ENCODE peak calls at places on chromosomes 3 and 15, in five cellular contexts. G is fibroblast of lung; S is iPS DF 6.9; L is effector memory CD4-positive, alpha-beta T cell; A is psoas muscle. K is an unnamed sample. For H3K27me3, the result is how much of the 10 kb centered on the place peaks cover.

GRCh38 chr3:157938154-157938774 is 168.0 kb downstream of the SHOX2 start:
- DNase-seq in G (peak), S (no peak), L (no peak), A (no peak), K (no peak)

GRCh38 chr15:72197460-72198409 is at the start of gene GRAMD2A:
- DNase-seq in G (peak), S (no peak), L (no peak), A (peak), K (no peak)

GRCh38 chr3:182740710-182741109 is 52.6 kb upstream of the ATP11B start:
- DNase-seq in G (peak), S (no peak), L (no peak), A (no peak), K (no peak)

GRCh38 chr3:140342668-140343067 is 335.2 kb upstream of the TRIM42 start:
- DNase-seq in G (no peak), S (no peak), L (no peak), A (no peak), K (no peak)

GRCh38 chr3:124845406-124845805 is 41.8 kb downstream of the ITGB5 start:
- DNase-seq in G (peak), S (no peak), L (no peak), A (peak), K (no peak)

GRCh38 chr15:55993804-55994539 is 560 bp upstream of the NEDD4 start:
- DNase-seq in G (peak), S (no peak), L (no peak), A (no peak), K (no peak)

GRCh38 chr3:46708401-46709146 is 7.4 kb downstream of the TMIE start:
- DNase-seq in G (no peak), S (no peak), L (no peak), A (no peak), K (no peak)

GRCh38 chr15:45391746-45392711 is 13.7 kb upstream of the GATM start:
- DNase-seq in G (no peak), S (no peak), L (no peak), A (no peak), K (no peak)

GRCh38 chr3:4008205-4008604 is 209.0 kb downstream of the LRRN1 start:
- DNase-seq in G (no peak), S (no peak), L (no peak), A (no peak), K (no peak)

GRCh38 chr3:85270488-85270887 is 311.7 kb downstream of the CADM2 start:
- DNase-seq in G (no peak), S (no peak), L (no peak), A (no peak), K (no peak)

GRCh38 chr15:90564109-90564508 is 34.4 kb downstream of the CRTC3 start:
- DNase-seq in G (no peak), S (no peak), L (no peak), A (no peak), K (no peak)

GRCh38 chr15:43278869-43279268 is 12.1 kb upstream of the TGM5 start:
- DNase-seq in G (no peak), S (no peak), L (no peak), A (no peak), K (no peak)

DNA sequence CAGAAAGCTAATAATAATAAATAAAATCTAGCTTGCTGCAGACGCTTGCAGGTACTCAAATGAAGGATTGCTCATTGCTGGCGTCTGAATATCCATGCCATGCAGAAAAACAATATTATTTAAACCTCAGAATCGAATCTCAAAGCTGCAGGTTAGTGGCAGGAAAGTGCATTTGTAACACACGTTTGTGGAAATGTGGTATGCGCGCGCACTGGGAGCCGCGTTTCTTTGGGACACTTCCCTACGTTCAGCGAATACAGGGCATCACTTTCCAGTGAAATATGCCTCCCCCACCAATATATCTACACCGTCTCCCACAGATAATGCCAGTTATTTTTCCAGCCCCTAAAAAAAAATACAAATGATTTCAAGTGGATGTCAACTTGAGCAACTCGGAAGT is 37.1 kb downstream of the ZIC4 start:
- DNase-seq in G (no peak), S (no peak), L (no peak), A (no peak), K (no peak)
- H3K27me3 ChIP-seq in G (half or more), S (half or more), L (under half), A (half or more), K (under half)

GRCh38 chr15:99074446-99074845 is 30.4 kb upstream of the SYNM start:
- DNase-seq in G (no peak), S (no peak), L (no peak), A (no peak), K (no peak)

GRCh38 chr15:99071091-99071680 is 33.7 kb upstream of the SYNM start:
- DNase-seq in G (no peak), S (no peak), L (no peak), A (no peak), K (no peak)

GRCh38 chr15:99076109-99076508 is 28.8 kb upstream of the SYNM start:
- DNase-seq in G (no peak), S (no peak), L (no peak), A (no peak), K (no peak)

GRCh38 chr15:99073008-99073714 is 31.7 kb upstream of the SYNM start:
- DNase-seq in G (peak), S (no peak), L (no peak), A (no peak), K (no peak)

DNA sequence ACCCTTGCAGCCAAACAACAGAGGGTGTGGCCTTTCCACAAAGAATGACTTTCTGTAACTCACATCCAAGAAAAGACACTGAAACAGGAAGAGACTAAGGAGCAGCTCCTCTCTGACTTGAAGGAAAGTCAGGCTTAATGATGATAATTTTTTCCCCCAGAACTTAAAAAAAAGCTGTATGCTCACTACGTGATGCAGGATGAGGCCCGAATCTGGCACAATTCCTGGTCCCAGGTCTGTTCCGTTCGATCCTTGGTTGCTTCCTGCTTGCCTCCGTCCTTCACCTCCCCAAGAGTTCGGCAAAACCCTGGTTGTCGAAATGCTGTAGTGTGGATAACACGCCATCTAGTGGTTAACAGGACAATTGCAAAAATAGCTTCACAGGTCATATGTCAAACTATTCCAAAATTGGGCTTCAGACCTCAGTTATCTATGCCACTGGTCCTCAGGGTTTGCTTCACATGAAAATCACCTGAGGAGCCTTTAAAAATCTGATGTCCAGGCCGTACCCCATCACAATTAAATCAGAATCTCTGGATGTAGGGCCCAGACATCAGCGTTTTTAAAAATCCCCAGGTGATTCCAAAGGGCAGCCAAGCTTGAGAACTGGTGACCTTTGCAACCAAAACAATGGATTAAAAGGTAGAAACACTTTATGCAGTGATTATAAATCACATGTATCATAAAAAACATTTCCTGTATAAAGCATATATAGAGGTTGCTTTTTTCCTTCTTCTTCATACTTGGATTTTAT is 28.1 kb upstream of the SYNM start:
- DNase-seq in G (peak), S (peak), L (no peak), A (no peak), K (peak)
- H3K27ac ChIP-seq in G (no peak), S (no peak), L (no peak), A (no peak), K (no peak)

GRCh38 chr3:101377796-101378195 is 57.4 kb upstream of the IMPG2 start:
- DNase-seq in G (peak), S (no peak), L (no peak), A (no peak), K (no peak)
- H3K4me3 ChIP-seq in G (no peak), S (no peak), L (no peak), A (no peak), K (no peak)

GRCh38 chr15:64833690-64834089 is 8.0 kb upstream of the PLEKHO2 start:
- DNase-seq in G (no peak), S (no peak), L (no peak), A (no peak), K (no peak)
- H3K27me3 ChIP-seq in G (under half), S (under half), L (under half), A (under half), K (under half)

GRCh38 chr3:72320911-72321385 is 527.3 kb downstream of the SHQ1 start:
- DNase-seq in G (no peak), S (no peak), L (no peak), A (no peak), K (no peak)

GRCh38 chr3:72317491-72317890 is 530.8 kb downstream of the SHQ1 start:
- DNase-seq in G (peak), S (no peak), L (no peak), A (no peak), K (no peak)

GRCh38 chr3:72318504-72319201 is 529.6 kb downstream of the SHQ1 start:
- DNase-seq in G (peak), S (no peak), L (no peak), A (no peak), K (no peak)

GRCh38 chr3:72320096-72320910 is 527.9 kb downstream of the SHQ1 start:
- DNase-seq in G (no peak), S (no peak), L (no peak), A (no peak), K (no peak)

GRCh38 chr3:72319202-72320095 is 528.8 kb downstream of the SHQ1 start:
- DNase-seq in G (peak), S (no peak), L (no peak), A (no peak), K (no peak)
- H3K27ac ChIP-seq in G (no peak), S (no peak), L (no peak), A (no peak), K (no peak)

GRCh38 chr3:159322322-159322939 is 520.6 kb downstream of the MFSD1 start:
- DNase-seq in G (peak), S (peak), L (no peak), A (peak), K (no peak)
- H3K4me3 ChIP-seq in G (no peak), S (no peak), L (no peak), A (no peak), K (no peak)

GRCh38 chr3:134931045-134931775 is 136.2 kb downstream of the EPHB1 start:
- DNase-seq in G (no peak), S (no peak), L (no peak), A (no peak), K (no peak)
- H3K27me3 ChIP-seq in G (under half), S (under half), L (under half), A (under half), K (under half)

DNA sequence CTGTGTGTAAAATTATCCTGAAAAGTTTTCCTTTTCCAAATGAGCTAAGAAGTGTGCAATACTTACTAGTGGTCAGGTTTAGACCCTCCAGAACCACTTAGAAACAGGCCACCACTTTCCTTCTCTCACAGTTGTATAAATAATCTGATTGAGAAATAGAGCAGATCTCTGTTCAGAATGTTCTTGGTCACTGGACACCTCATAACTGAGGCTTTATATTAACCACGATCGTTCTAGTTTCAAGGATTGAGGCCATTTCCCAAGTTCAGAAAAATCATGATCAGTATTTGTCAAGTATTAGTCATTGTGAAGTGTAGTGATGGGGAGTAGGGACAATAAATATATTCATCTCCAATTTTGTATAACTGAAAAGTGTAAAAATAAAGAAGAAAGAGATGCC is 1.0 kb upstream of the MAP3K13 start:
- DNase-seq in G (peak), S (no peak), L (no peak), A (no peak), K (no peak)
- H3K27ac ChIP-seq in G (no peak), S (no peak), L (no peak), A (no peak), K (no peak)

GRCh38 chr3:195859061-195859845 is 47.5 kb upstream of the MUC4 start:
- DNase-seq in G (peak), S (peak), L (peak), A (peak), K (peak)
- H3K4me3 ChIP-seq in G (no peak), S (no peak), L (peak), A (no peak), K (no peak)

K was measured in CD8-positive, alpha-beta T cell.